ENCODE peak calls at places on chromosomes 7 and 10, in five cellular contexts. P, W, H, Y and M are unnamed samples.

GRCh38 chr7:74454948-74455804 is 1.5 kb downstream of the GTF2IRD1 start:
- DNase-seq in Y (no peak), W (no peak), P (no peak), H (no peak), M (no peak)

GRCh38 chr10:102476466-102477141 is 25.3 kb upstream of the C10orf95 start:
- DNase-seq in H (peak), Y (no peak), P (no peak), W (peak), M (no peak)

GRCh38 chr10:94546616-94547175 is 1.1 kb downstream of the HELLS start:
- DNase-seq in P (no peak), H (no peak), Y (no peak), W (no peak), M (no peak)

GRCh38 chr7:11830582-11831382 is 1.2 kb downstream of the THSD7A start:
- DNase-seq in Y (no peak), H (no peak), W (no peak), P (no peak), M (no peak)

GRCh38 chr10:50511512-50512213 is 112.1 kb downstream of the SGMS1 start:
- DNase-seq in Y (no peak), W (no peak), H (no peak), P (no peak), M (no peak)

GRCh38 chr7:14690486-14690885 is 212.1 kb downstream of the DGKB start:
- DNase-seq in W (no peak), Y (no peak), P (no peak), H (no peak), M (no peak)

GRCh38 chr7:141167376-141167964 is 93.6 kb downstream of the TMEM178B start:
- DNase-seq in W (no peak), P (no peak), Y (no peak), H (no peak), M (no peak)

GRCh38 chr10:32489935-32490334 is 44.0 kb downstream of the CCDC7 start:
- DNase-seq in P (no peak), H (no peak), W (no peak), Y (no peak), M (no peak)

GRCh38 chr10:58991842-58992241 is 184.6 kb upstream of the PHYHIPL start:
- DNase-seq in Y (no peak), P (no peak), W (no peak), H (no peak), M (no peak)

GRCh38 chr10:36700123-36700522 is 425.3 kb upstream of the ANKRD30A start:
- DNase-seq in H (no peak), P (no peak), Y (no peak), W (no peak), M (no peak)

GRCh38 chr10:103847909-103848468 is 7.4 kb downstream of the SH3PXD2A start:
- DNase-seq in H (no peak), Y (no peak), P (no peak), W (no peak), M (no peak)

GRCh38 chr7:80842479-80842797 is 76.4 kb downstream of the SEMA3C start:
- DNase-seq in Y (no peak), H (no peak), P (no peak), W (no peak), M (no peak)

GRCh38 chr7:55365103-55365679 is at the start of gene LANCL2:
- DNase-seq in Y (no peak), H (no peak), W (no peak), P (peak), M (no peak)

GRCh38 chr10:33335550-33335799 is 1.0 kb upstream of the NRP1 start:
- DNase-seq in H (no peak), W (no peak), P (no peak), Y (no peak), M (peak)

GRCh38 chr10:110209926-110210662 is 2.7 kb downstream of the MXI1 start:
- DNase-seq in H (peak), W (no peak), Y (peak), P (no peak), M (peak)

GRCh38 chr7:21572914-21573313 is 30.1 kb downstream of the DNAH11 start:
- DNase-seq in H (no peak), P (no peak), W (no peak), Y (no peak), M (no peak)

GRCh38 chr7:21568762-21569161 is 25.9 kb downstream of the DNAH11 start:
- DNase-seq in Y (no peak), W (no peak), P (no peak), H (no peak), M (no peak)

GRCh38 chr7:21572331-21572730 is 29.5 kb downstream of the DNAH11 start:
- DNase-seq in Y (no peak), P (no peak), H (no peak), W (no peak), M (no peak)
- H3K4me3 ChIP-seq in Y (no peak), P (no peak), H (no peak), W (no peak), M (no peak)

DNA sequence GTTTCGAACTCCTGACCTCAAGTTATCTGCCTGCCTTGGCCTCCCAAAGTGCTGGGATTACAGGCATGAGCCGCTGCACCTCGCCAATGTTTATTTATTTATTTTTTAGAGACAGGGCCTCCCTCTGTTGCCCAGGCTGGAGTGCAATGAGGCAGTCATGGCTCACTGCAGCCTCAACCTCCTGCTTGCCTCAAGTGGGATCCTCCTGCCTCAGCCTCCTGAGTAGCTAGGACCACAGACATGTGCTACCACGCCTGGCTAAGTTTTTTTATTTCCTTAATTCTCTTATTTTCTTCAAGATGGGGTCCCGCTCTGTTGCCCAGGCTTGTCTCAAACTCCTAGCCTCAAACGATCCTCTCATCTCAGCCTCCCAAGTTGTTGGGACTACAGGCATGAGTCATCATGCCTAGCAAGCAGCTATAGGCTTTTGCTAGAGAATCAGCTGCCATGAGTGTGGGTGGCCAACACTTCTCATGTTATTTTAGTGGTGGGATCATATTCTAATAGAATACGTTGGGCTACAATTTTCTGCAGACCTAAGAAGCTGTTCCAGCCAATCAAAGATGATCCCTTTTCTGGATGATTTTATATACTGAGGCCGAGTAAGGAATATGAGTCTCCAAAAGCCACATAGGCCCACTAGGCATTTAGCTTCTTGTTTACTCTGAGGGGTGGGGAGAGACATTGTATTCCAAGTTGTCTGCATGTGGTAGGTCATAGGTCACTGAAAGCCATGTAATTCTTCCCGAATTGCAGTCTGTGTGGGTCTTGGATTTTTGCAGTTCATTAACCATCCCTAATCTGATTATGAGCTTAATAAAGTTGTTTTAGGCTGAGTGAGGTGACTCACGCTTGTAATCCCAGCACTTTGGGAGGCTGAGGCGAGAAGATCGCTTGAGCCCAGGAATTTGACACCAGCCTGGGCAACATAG is 7.6 kb upstream of the TMEM248 start:
- DNase-seq in P (no peak), Y (no peak), H (no peak), W (no peak), M (no peak)
- H3K27ac ChIP-seq in P (no peak), Y (no peak), H (no peak), W (no peak), M (no peak)

DNA sequence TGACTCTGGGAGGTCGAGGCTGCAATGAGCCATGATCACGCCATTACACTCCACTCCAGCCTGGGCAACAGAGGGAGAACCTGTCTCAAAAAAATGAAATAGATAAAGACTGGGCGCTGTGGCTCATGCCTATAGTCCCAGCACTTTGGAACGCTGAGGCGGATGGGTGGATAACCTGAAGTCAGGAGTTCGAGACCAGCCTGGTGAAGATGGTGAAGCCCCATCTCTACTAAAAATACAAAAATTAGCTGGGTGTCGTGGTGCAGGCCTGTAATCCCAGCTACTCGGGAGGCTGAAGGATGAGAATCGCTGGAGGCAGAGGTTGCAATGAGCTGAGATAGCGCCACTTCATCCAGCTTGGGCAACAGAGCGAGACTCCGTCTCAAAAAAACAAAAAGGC is 1.1 kb upstream of the DDX21 start:
- DNase-seq in W (no peak), Y (no peak), P (no peak), H (no peak), M (no peak)
- H3K4me3 ChIP-seq in W (no peak), Y (peak), P (no peak), H (no peak), M (no peak)

GRCh38 chr7:29564455-29565185 is 985 bp downstream of the PRR15 start:
- DNase-seq in W (no peak), H (peak), P (no peak), Y (peak), M (peak)
- H3K27ac ChIP-seq in W (no peak), H (no peak), P (no peak), Y (no peak), M (no peak)

GRCh38 chr7:75721426-75721825 is 17.3 kb downstream of the HIP1 start:
- DNase-seq in Y (no peak), W (no peak), P (no peak), H (no peak), M (no peak)

GRCh38 chr7:75718390-75719031 is 20.2 kb downstream of the HIP1 start:
- DNase-seq in W (no peak), P (no peak), Y (no peak), H (no peak), M (no peak)

GRCh38 chr7:75715864-75716263 is 22.9 kb downstream of the HIP1 start:
- DNase-seq in P (no peak), Y (no peak), H (no peak), W (no peak), M (no peak)

GRCh38 chr7:75719626-75720025 is 19.1 kb downstream of the HIP1 start:
- DNase-seq in W (no peak), P (no peak), Y (no peak), H (no peak), M (no peak)

GRCh38 chr7:75716992-75717626 is 21.6 kb downstream of the HIP1 start:
- DNase-seq in H (no peak), W (no peak), Y (no peak), P (no peak), M (no peak)
- H3K4me3 ChIP-seq in H (no peak), W (no peak), Y (no peak), P (no peak), M (no peak)

DNA sequence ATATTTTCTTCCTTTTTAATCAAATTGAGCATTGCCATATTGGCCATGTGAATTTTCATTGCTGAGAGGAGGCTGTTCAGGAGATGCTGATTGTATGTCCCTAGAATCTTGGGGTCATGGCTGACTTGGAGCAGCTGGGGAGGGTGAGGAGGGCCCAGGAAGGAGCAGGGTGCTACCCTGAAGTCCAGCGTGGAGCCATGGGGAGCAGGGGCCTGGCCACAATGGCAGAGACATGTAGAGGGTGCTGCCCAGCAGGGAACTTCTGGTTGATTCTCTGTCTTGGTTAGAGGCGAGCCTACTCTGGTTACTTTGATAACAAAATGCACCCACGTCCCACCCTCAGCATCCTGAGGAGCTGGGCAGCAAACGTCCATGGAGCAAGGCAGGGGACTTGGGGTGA is 186.0 kb downstream of the MYOF start:
- DNase-seq in P (no peak), Y (no peak), H (no peak), W (no peak), M (no peak)
- H3K27ac ChIP-seq in P (no peak), Y (no peak), H (no peak), W (no peak), M (no peak)